ENCODE peak calls at places on chromosomes 13 and 19, in seven cellular contexts. K is left ventricle myocardium inferior, R is body of pancreas, O is uterus, T is H1, Z is pancreas, M is tibial artery. H is an unnamed sample. For H3K27me3, the result is how much of the 10 kb centered on the place peaks cover.

GRCh38 chr13:101711307-101712025 is 259.0 kb downstream of the ITGBL1 start:
- DNase-seq in O (no peak), K (peak), Z (no peak), T (no peak), M (no peak), R (no peak), H (no peak)

GRCh38 chr13:80235131-80235530 is 105.8 kb downstream of the SPRY2 start:
- DNase-seq in K (no peak), Z (no peak), O (no peak), M (no peak), R (no peak), T (no peak), H (no peak)

GRCh38 chr13:51927129-51927528 is 65.4 kb downstream of the CCDC70 start:
- DNase-seq in Z (no peak), K (no peak), T (no peak), R (no peak), M (no peak), O (no peak), H (no peak)

GRCh38 chr13:68895696-68896095 is 1211.9 kb upstream of the ATXN8OS start:
- DNase-seq in O (no peak), K (no peak), R (no peak), M (no peak), T (no peak), Z (no peak), H (no peak)

GRCh38 chr13:71864094-71864980 is 2.7 kb downstream of the DACH1 start:
- DNase-seq in R (peak), O (peak), K (peak), M (peak), Z (peak), T (no peak), H (no peak)

GRCh38 chr19:51531349-51532315 is at the start of gene SIGLEC6:
- DNase-seq in K (peak), Z (no peak), O (peak), R (no peak), T (no peak), M (peak), H (no peak)

GRCh38 chr19:8302357-8302691 is 5.8 kb downstream of the CD320 start:
- DNase-seq in R (peak), M (no peak), O (peak), Z (peak), K (peak), T (no peak), H (no peak)

GRCh38 chr19:54481326-54481930 is 8.3 kb upstream of the CDC42EP5 start:
- DNase-seq in R (peak), Z (no peak), M (no peak), T (no peak), K (no peak), O (no peak), H (no peak)

GRCh38 chr13:30738946-30739528 is 3.7 kb downstream of the ALOX5AP start:
- DNase-seq in T (no peak), Z (no peak), K (no peak), M (no peak), O (no peak), R (no peak), H (no peak)

GRCh38 chr13:94886191-94886590 is 173.8 kb upstream of the SOX21 start:
- DNase-seq in K (no peak), Z (no peak), R (no peak), M (no peak), T (no peak), O (no peak), H (no peak)

GRCh38 chr19:47274891-47275865 is 493 bp downstream of the INAFM1 start:
- DNase-seq in O (peak), R (no peak), M (peak), T (no peak), K (peak), Z (no peak), H (no peak)

GRCh38 chr19:7904074-7905020 is 670 bp downstream of the MAP2K7 start:
- DNase-seq in K (no peak), R (peak), T (no peak), O (peak), M (peak), Z (no peak), H (no peak)

GRCh38 chr13:30364133-30364532 is 56.8 kb upstream of the KATNAL1 start:
- DNase-seq in O (no peak), T (no peak), R (no peak), K (no peak), M (no peak), Z (no peak), H (no peak)

GRCh38 chr13:19959141-19959830 is 759 bp downstream of the ZMYM2 start:
- DNase-seq in M (peak), T (no peak), K (peak), O (peak), Z (peak), R (peak), H (no peak)

GRCh38 chr13:73477441-73477840 is 418.6 kb downstream of the KLF5 start:
- DNase-seq in R (no peak), T (no peak), Z (no peak), K (no peak), M (no peak), O (no peak), H (no peak)

GRCh38 chr13:110365876-110366275 is 58.8 kb downstream of the COL4A2 start:
- DNase-seq in Z (no peak), M (no peak), K (no peak), R (no peak), T (no peak), O (no peak), H (no peak)

GRCh38 chr19:29497686-29498436 is 27.9 kb upstream of the VSTM2B start:
- DNase-seq in K (no peak), O (no peak), Z (no peak), R (no peak), M (no peak), T (no peak), H (no peak)

GRCh38 chr19:46218160-46218559 is 11.4 kb upstream of the IGFL1 start:
- DNase-seq in T (peak), R (no peak), M (no peak), K (no peak), O (no peak), Z (no peak), H (no peak)

GRCh38 chr19:54431255-54431838 is 16.1 kb downstream of the TTYH1 start:
- DNase-seq in T (no peak), Z (peak), O (no peak), K (peak), R (peak), M (no peak), H (no peak)

GRCh38 chr13:49652691-49653305 is 24.5 kb downstream of the ARL11 start:
- DNase-seq in M (no peak), Z (no peak), T (no peak), R (peak), O (no peak), K (no peak), H (no peak)

GRCh38 chr19:34034318-34034846 is 137.9 kb upstream of the LSM14A start:
- DNase-seq in T (no peak), M (no peak), K (no peak), R (no peak), O (no peak), Z (no peak), H (no peak)

GRCh38 chr19:27974082-27974513 is 1238.9 kb downstream of the UQCRFS1 start:
- DNase-seq in M (no peak), Z (no peak), O (no peak), K (no peak), T (no peak), R (peak), H (no peak)

GRCh38 chr19:1272423-1273262 is 2.7 kb upstream of the FAM174C start:
- DNase-seq in K (no peak), O (no peak), T (no peak), M (no peak), R (no peak), Z (no peak), H (no peak)

GRCh38 chr19:1270168-1270853 is 1.2 kb downstream of the CIRBP start:
- DNase-seq in M (no peak), K (no peak), R (peak), Z (no peak), O (no peak), T (no peak), H (no peak)

GRCh38 chr19:1270854-1271527 is 1.9 kb downstream of the CIRBP start:
- DNase-seq in M (no peak), O (no peak), R (peak), Z (no peak), K (no peak), T (no peak), H (no peak)

GRCh38 chr19:1273263-1274041 is 1.9 kb upstream of the FAM174C start:
- DNase-seq in K (no peak), R (no peak), T (no peak), O (no peak), M (no peak), Z (no peak), H (no peak)

GRCh38 chr19:1271528-1272422 is 2.6 kb downstream of the CIRBP start:
- DNase-seq in M (no peak), O (no peak), R (no peak), Z (no peak), T (no peak), K (no peak), H (no peak)
- H3K4me3 ChIP-seq in M (peak), O (peak), R (no peak), Z (no peak), T (no peak), K (peak), H (no peak)

GRCh38 chr19:31314849-31315620 is 34.2 kb downstream of the TSHZ3 start:
- DNase-seq in R (no peak), O (no peak), T (no peak), K (no peak), M (no peak), Z (no peak), H (no peak)
- TF ChIP-seq CTCF in R (no peak), O (no peak), T (no peak), K (no peak), M (no peak), Z (no peak), H (no peak)

GRCh38 chr19:18604820-18605159 is 1.8 kb downstream of the CRLF1 start:
- DNase-seq in K (no peak), O (no peak), R (no peak), M (no peak), T (no peak), Z (no peak), H (no peak)
- H3K27me3 ChIP-seq in K (half or more), O (under half), R (under half), M (half or more), T (half or more), Z (under half), H (half or more)

DNA sequence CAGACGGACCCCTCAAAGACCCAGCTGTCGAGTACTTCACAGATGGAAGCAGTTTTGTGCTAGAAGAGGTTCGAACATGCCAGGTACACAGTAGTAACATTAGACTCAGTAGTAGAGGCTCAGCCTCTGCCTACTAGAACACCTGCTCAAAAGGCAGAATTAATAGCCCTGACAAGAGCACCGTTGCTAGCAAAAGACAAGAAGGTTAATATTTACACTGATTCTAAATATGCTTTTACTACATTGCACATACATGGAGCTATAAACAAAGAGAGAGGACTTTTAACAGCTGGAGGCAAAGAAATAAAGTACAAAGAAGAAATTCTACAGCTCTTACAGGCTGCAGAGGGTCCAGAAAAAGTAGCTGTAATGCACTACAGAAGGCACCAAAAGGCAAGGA is 13.6 kb upstream of the SLC15A1 start:
- DNase-seq in T (no peak), O (no peak), Z (no peak), K (no peak), M (no peak), R (no peak), H (no peak)
- H3K4me3 ChIP-seq in T (no peak), O (no peak), Z (no peak), K (no peak), M (no peak), R (no peak), H (no peak)

GRCh38 chr19:39263912-39264305 is 4.3 kb upstream of the IFNL2 start:
- DNase-seq in O (no peak), R (no peak), T (no peak), Z (peak), K (no peak), M (no peak), H (no peak)
- TF ChIP-seq CTCF in O (no peak), R (peak), T (peak), Z (no peak), K (no peak), M (no peak), H (no peak)

GRCh38 chr19:31066385-31066784 is 282.9 kb downstream of the TSHZ3 start:
- DNase-seq in T (no peak), Z (no peak), K (no peak), O (no peak), R (no peak), M (no peak), H (peak)

GRCh38 chr19:31071157-31071855 is 277.9 kb downstream of the TSHZ3 start:
- DNase-seq in T (no peak), M (no peak), K (no peak), R (no peak), O (no peak), Z (no peak), H (no peak)

GRCh38 chr19:31070126-31070525 is 279.1 kb downstream of the TSHZ3 start:
- DNase-seq in O (no peak), Z (no peak), M (no peak), R (no peak), T (no peak), K (no peak), H (no peak)

GRCh38 chr19:31070676-31071075 is 278.6 kb downstream of the TSHZ3 start:
- DNase-seq in O (no peak), R (no peak), M (no peak), T (no peak), Z (no peak), K (no peak), H (no peak)

DNA sequence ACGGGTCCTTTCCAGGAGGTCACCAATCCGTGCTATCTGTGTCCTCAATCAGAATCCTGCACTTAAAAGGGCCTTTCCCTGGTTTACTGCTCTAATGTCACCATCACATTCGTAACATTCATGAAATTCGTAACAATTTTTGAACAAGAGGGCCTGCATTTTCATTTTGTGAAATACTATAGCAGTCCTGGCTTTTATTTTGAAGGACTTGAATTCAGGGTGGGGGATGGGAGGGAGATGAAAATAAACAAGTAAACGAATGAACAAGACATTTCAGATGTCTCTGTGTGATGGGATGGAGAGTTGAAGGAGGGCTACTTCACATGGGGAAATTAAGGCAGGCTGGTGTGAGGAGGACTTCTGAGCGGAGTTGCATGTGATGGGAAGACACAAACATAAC is 281.0 kb downstream of the TSHZ3 start:
- DNase-seq in O (no peak), R (no peak), K (no peak), T (no peak), M (no peak), Z (no peak), H (no peak)
- H3K27me3 ChIP-seq in O (under half), R (under half), K (half or more), T (under half), M (under half), Z (under half), H (under half)

DNA sequence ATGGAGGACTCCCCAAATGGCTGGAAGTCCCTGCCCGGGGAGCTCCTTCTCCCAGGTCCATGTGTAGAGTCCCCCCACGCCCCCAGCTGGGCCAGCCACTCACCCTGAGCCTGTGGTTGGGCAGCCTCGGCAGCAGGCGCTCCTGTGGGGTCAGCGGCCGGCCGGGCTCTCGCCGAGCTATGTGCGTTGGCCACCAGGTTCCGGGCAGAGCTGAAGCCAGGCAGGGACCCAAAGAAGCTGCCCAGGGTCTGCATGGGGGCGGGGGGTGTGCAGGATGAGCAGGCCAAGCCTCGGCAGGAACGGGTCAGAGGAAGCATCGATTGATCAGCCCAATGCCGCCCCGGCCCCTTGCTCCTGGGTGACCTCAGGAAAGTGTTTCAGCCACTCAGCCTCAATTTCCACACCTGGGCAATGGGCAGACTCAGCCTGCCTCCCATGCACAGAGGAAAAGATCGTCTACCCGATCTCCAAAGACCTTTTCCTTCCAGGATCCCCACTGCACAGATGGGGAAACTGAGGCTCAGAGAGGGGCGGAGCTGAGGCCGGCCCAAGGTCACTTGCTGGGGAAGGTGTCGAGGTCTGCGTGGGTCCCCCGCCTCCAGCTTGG is 732 bp downstream of the PLIN4 start:
- DNase-seq in M (no peak), T (no peak), R (no peak), Z (no peak), O (no peak), K (no peak), H (no peak)
- H3K4me3 ChIP-seq in M (peak), T (no peak), R (no peak), Z (no peak), O (peak), K (peak), H (no peak)

GRCh38 chr19:4016486-4016885 is 8.9 kb downstream of the PIAS4 start:
- DNase-seq in O (no peak), Z (no peak), K (no peak), M (no peak), R (no peak), T (no peak), H (no peak)
- TF ChIP-seq CTCF in O (no peak), Z (no peak), K (no peak), M (no peak), R (no peak), T (no peak), H (no peak)

GRCh38 chr19:43464089-43464775 is 1.2 kb downstream of the LYPD3 start:
- DNase-seq in K (peak), Z (peak), T (no peak), M (peak), O (peak), R (peak), H (no peak)
- H3K27me3 ChIP-seq in K (under half), Z (under half), T (under half), M (under half), O (under half), R (under half), H (under half)

DNA sequence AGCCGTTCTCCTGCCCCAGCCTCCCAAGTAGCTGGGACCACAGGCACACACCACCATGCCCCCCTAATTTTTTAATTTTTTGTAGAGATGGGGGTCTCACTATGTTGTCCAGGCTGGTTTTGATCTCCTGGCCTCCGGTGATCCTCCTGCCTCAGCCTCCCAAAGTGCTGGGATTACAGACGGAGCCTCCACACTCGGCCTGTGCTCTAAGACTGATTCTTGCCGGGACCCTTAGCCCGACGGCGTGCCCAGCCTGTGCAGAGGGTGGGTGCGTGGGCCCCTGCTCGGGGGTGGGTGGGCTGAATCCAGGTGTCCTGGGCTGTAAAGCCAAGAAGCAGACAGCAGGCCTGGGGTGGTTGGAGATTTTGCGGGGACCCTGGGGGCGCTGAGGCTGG is 64.3 kb downstream of the GADD45B start:
- DNase-seq in Z (no peak), O (no peak), T (no peak), M (no peak), R (no peak), K (no peak), H (no peak)
- H3K4me3 ChIP-seq in Z (no peak), O (no peak), T (no peak), M (peak), R (no peak), K (peak), H (no peak)

H was measured in kidney epithelial cell.